ENCODE peak calls at places on chromosomes 4 and X, in eight cellular contexts. R, W, K, Y, C, S, D and B are unnamed samples.
A peak's percentile ranks its signal among the peaks of the same experiment; 100 is the strongest.

GRCh38 chrX:41737065-41737464 is 13.1 kb downstream of the GPR82 start:
- DNase-seq in K (no peak), D (peak; percentile 3), S (no peak), W (no peak), C (no peak), Y (no peak), R (no peak), B (no peak)

GRCh38 chrX:45806410-45807121 is 605.9 kb upstream of the DIPK2B start:
- DNase-seq in S (peak; percentile 36), C (no peak), W (no peak), Y (peak; percentile 60), R (no peak), D (peak; percentile 24), K (no peak), B (peak; percentile 23)

GRCh38 chr4:17713779-17714178 is 67.6 kb downstream of the FAM184B start:
- DNase-seq in Y (no peak), D (no peak), W (no peak), S (no peak), R (no peak), C (no peak), K (no peak), B (no peak)

GRCh38 chr4:159414305-159414704 is 311.4 kb downstream of the RAPGEF2 start:
- DNase-seq in K (no peak), C (no peak), R (no peak), S (no peak), Y (no peak), D (no peak), W (no peak), B (no peak)

GRCh38 chr4:113849771-113850170 is 88.2 kb upstream of the CAMK2D start:
- DNase-seq in Y (no peak), C (no peak), R (peak; percentile 41), D (no peak), W (no peak), S (no peak), K (no peak), B (no peak)

GRCh38 chr4:6668391-6668790 is 25.3 kb upstream of the S100P start:
- DNase-seq in K (no peak), W (no peak), C (no peak), Y (no peak), D (no peak), S (no peak), R (no peak), B (no peak)

GRCh38 chrX:103464071-103464773 is 55.1 kb downstream of the RAB40A start:
- DNase-seq in D (no peak), C (peak; percentile 14), K (no peak), Y (peak; percentile 11), W (no peak), R (peak; percentile 32), S (peak; percentile 2), B (peak; percentile 21)

GRCh38 chr4:5566526-5566925 is 141.8 kb downstream of the EVC2 start:
- DNase-seq in W (no peak), K (no peak), D (no peak), S (no peak), R (no peak), Y (no peak), C (no peak), B (no peak)

GRCh38 chr4:26213317-26213716 is 107.5 kb upstream of the RBPJ start:
- DNase-seq in R (no peak), C (peak; percentile 36), D (no peak), W (no peak), S (no peak), Y (no peak), K (no peak), B (no peak)

GRCh38 chr4:109302366-109303140 is at the start of gene COL25A1:
- DNase-seq in K (no peak), C (no peak), R (peak; percentile 68), W (peak; percentile 10), D (peak; percentile 15), S (no peak), Y (peak; percentile 33), B (peak; percentile 40)

GRCh38 chr4:175953960-175954521 is 111.6 kb upstream of the WDR17 start:
- DNase-seq in C (peak; percentile 22), S (no peak), R (no peak), Y (peak; percentile 51), D (no peak), K (no peak), W (no peak), B (peak; percentile 15)

GRCh38 chr4:13537832-13538177 is 6.5 kb downstream of the NKX3-2 start:
- DNase-seq in K (no peak), W (no peak), D (no peak), R (no peak), S (no peak), Y (no peak), C (no peak), B (peak; percentile 24)

GRCh38 chr4:100086766-100087431 is 103.4 kb downstream of the DDIT4L start:
- DNase-seq in S (no peak), K (no peak), W (no peak), Y (no peak), D (no peak), C (peak; percentile 12), R (no peak), B (no peak)

GRCh38 chr4:8015512-8015911 is 75.9 kb upstream of the AFAP1 start:
- DNase-seq in Y (no peak), R (no peak), W (no peak), D (no peak), C (peak; percentile 13), K (peak; percentile 37), S (no peak), B (no peak)

GRCh38 chr4:67762091-67762490 is 7.9 kb upstream of the GNRHR start:
- DNase-seq in D (no peak), S (no peak), W (no peak), Y (peak; percentile 69), K (no peak), R (no peak), C (no peak), B (peak; percentile 41)

GRCh38 chr4:161647757-161648156 is 516.0 kb downstream of the FSTL5 start:
- DNase-seq in W (no peak), Y (no peak), K (no peak), D (no peak), S (no peak), R (no peak), C (no peak), B (no peak)

GRCh38 chr4:167031534-167032156 is 202.6 kb downstream of the SPOCK3 start:
- DNase-seq in W (no peak), D (no peak), C (no peak), S (no peak), Y (no peak), K (no peak), R (no peak), B (no peak)